ENCODE peak calls at places on chromosome 20, in eight cellular contexts. A is lower leg skin, R is OCI-LY7, P is cardiac fibroblast, Q is foreskin fibroblast, N is fibroblast of mammary gland, O is pancreas, G is heart left ventricle. L is an unnamed sample.

GRCh38 chr20:61938839-61939690 is 126.6 kb downstream of the TAF4 start:
- DNase-seq in N (no peak), O (no peak), P (no peak), G (no peak), R (no peak), A (no peak), Q (no peak), L (no peak)

GRCh38 chr20:14434379-14435136 is 97.1 kb upstream of the FLRT3 start:
- DNase-seq in R (no peak), P (no peak), O (no peak), G (no peak), Q (peak; percentile 75), N (peak; percentile 65), A (no peak), L (no peak)

GRCh38 chr20:37640600-37641561 is 52.9 kb upstream of the CTNNBL1 start:
- DNase-seq in P (peak; percentile 23), O (no peak), G (no peak), A (no peak), R (no peak), Q (peak; percentile 6), N (peak; percentile 45), L (no peak)

GRCh38 chr20:14612389-14612788 is 275.0 kb upstream of the FLRT3 start:
- DNase-seq in N (peak; percentile 57), Q (no peak), G (no peak), A (no peak), O (no peak), R (no peak), P (peak; percentile 15), L (peak; percentile 64)

GRCh38 chr20:54086444-54087134 is 16.2 kb upstream of the BCAS1 start:
- DNase-seq in R (no peak), O (no peak), A (no peak), G (no peak), N (peak; percentile 60), P (peak; percentile 13), Q (no peak), L (peak; percentile 18)

GRCh38 chr20:58173930-58174707 is 54.3 kb downstream of the ANKRD60 start:
- DNase-seq in G (no peak), O (no peak), P (no peak), Q (peak; percentile 25), A (no peak), N (peak; percentile 11), R (no peak), L (no peak)

GRCh38 chr20:16369441-16369840 is 203.8 kb downstream of the KIF16B start:
- DNase-seq in O (no peak), A (no peak), R (no peak), Q (no peak), G (no peak), P (no peak), N (no peak), L (no peak)

GRCh38 chr20:1618954-1619550 is 757 bp downstream of the SIRPB1 start:
- DNase-seq in Q (no peak), P (no peak), R (no peak), A (no peak), N (no peak), O (no peak), G (no peak), L (no peak)

GRCh38 chr20:30281584-30282197 is 975.8 kb upstream of the DEFB115 start:
- DNase-seq in N (no peak), Q (no peak), P (no peak), O (no peak), R (no peak), A (no peak), G (no peak), L (no peak)

GRCh38 chr20:43508604-43509040 is 1.1 kb downstream of the L3MBTL1 start:
- DNase-seq in Q (no peak), R (no peak), G (no peak), O (no peak), N (no peak), A (no peak), P (no peak), L (no peak)

GRCh38 chr20:60147004-60147403 is 188.8 kb downstream of the CDH26 start:
- DNase-seq in G (no peak), N (no peak), O (no peak), P (no peak), Q (no peak), R (no peak), A (no peak), L (no peak)

GRCh38 chr20:60138263-60139127 is 180.3 kb downstream of the CDH26 start:
- DNase-seq in R (peak; percentile 6), P (no peak), Q (no peak), G (no peak), N (no peak), O (peak; percentile 65), A (no peak), L (peak; percentile 32)

GRCh38 chr20:60144428-60144827 is 186.2 kb downstream of the CDH26 start:
- DNase-seq in N (no peak), G (no peak), P (no peak), Q (no peak), A (no peak), O (no peak), R (no peak), L (no peak)

GRCh38 chr20:60139663-60140446 is 181.6 kb downstream of the CDH26 start:
- DNase-seq in Q (no peak), P (no peak), N (peak; percentile 17), O (no peak), A (no peak), R (no peak), G (peak; percentile 28), L (peak; percentile 58)

DNA sequence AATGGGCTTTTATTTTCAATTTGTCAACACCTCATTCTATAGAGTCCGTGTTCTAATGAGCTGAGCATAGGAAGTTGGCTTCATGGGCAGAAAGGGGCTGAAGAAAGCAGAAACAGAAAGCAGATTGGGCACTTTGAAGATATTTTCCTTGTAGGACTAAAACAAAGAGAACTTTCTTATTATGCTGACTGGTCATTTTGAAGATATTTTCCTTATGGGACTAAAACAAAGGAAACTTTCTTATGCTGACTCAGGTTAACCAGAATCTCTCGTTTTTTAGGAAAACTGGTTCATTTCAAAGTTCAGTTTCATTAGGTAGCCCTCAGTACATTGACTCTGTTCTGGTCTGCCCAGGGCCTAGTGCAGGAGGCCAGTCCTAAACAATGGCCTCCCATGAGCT is 185.2 kb downstream of the CDH26 start:
- DNase-seq in O (no peak), R (no peak), P (no peak), A (no peak), Q (no peak), G (no peak), N (no peak), L (no peak)
- H3K4me3 ChIP-seq in O (no peak overlapping the region), R (no peak overlapping the region), P (no peak overlapping the region), A (no peak overlapping the region), Q (no peak overlapping the region), G (no peak overlapping the region), N (no peak overlapping the region), L (no peak overlapping the region)

DNA sequence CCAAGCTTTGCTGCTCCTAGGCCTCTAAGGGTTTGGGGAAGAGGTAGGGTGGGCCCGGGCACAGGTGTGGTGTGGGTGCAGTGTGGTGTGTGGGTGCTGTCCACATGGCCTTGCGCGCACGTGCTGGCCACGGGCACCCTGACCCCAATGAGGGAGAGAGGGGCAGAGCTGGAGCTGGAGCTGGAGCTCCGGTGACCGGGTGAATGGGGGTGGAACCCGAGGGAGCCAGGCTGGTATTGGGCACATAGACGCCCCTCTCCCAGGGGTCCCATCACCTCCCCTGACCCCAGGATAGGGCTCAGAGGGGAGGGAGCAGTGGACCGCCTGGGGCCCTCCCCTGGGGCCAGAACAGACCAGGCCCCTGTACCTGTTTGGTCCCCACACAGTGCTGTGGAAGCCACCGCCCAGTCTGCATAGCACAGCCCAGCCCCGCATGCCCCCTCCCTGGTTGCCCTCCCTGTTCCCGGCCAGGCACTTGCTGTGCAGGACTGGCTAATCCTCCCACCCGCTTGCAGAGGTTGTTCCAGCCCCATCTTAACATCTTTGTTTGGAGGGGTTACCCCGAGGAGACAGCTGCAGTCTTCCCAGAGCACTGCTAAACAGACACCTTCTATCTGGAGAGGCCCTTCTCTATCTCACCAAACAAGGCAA is 984 bp downstream of the ADAM33 start:
- DNase-seq in R (no peak), N (no peak), P (no peak), O (no peak), Q (no peak), A (no peak), G (no peak), L (peak; percentile 54)
- TF ChIP-seq CTCF in R (no peak), N (no peak), P (no peak), O (no peak), Q (no peak), A (no peak), G (no peak), L (no peak)

GRCh38 chr20:19211661-19212523 is 550 bp upstream of the SLC24A3 start:
- DNase-seq in P (no peak), G (peak; percentile 22), N (no peak), Q (no peak), O (no peak), A (no peak), R (no peak), L (no peak)
- H3K4me3 ChIP-seq in P (peak overlapping the region; percentile 64), G (peak overlapping the region; percentile 49), N (no peak overlapping the region), Q (peak overlapping the region; percentile 20), O (peak overlapping the region; percentile 3), A (peak overlapping the region; percentile 27), R (no peak overlapping the region), L (peak overlapping the region; percentile 6)

DNA sequence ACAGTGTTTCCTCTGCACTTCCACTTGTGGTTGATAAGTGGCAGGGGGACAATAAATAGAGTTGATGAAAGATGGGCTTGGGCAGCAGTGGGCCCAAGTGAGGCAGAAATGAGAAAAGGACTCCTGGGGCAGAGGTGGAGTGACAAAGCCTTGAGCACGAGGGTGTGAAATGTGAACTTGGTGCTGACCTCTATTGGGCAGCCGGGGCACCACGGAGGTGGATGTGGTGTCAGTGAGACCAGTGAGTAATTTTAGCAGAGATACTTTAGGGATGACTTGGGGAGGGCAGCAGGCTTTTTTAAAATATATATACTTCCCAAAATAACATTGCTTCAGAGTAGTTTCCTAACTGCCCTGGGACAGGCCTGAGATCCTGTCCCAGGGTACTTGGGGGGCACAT is 30.6 kb upstream of the MYLK2 start:
- DNase-seq in R (no peak), P (peak; percentile 31), Q (peak; percentile 75), N (peak; percentile 49), A (no peak), O (no peak), G (no peak), L (no peak)
- TF ChIP-seq CTCF in R (peak; percentile 41), P (peak; percentile 17), Q (no peak), N (peak; percentile 2), A (no peak), O (no peak), G (no peak), L (peak; percentile 6)

DNA sequence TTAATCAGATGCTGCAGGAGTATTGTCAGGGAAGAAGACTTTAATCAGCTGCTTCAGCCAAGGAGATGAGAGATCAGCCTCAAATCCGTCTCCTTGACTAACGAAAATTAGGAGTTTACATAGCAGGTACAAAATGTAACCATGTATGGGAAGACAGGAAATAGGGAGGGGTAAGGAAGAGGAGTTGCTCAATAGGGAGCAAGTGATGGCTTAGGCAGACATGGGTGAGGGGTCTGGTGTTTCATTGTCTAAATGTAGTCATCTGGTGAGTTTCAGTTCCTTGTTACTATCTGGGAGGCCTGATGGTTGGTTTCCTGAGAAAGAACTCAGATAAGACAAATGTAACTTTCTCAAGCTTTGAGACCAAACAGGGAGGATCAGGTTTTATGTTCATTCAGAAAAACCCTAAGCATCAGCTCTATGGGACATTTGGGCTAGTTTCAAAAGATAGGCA is 217.3 kb upstream of the SULF2 start:
- DNase-seq in N (no peak), G (no peak), O (no peak), A (no peak), P (peak; percentile 68), R (peak; percentile 93), Q (no peak), L (peak; percentile 61)
- H3K4me3 ChIP-seq in N (no peak overlapping the region), G (no peak overlapping the region), O (no peak overlapping the region), A (no peak overlapping the region), P (no peak overlapping the region), R (peak overlapping the region; percentile 55), Q (no peak overlapping the region), L (no peak overlapping the region)